ENCODE peak calls at places on chromosomes 4 and X, in six cellular contexts. One of them, this sample, is unnamed.

GRCh38 chr4:154406022-154406835 is 85.4 kb downstream of the DCHS2 start:
- DNase-seq in fibroblast of pulmonary artery: no peak
- DNase-seq in CD8-positive, alpha-beta T cell: no peak
- DNase-seq in PC-3: no peak
- DNase-seq in body of pancreas: no peak
- DNase-seq in gastrocnemius medialis: no peak
- DNase-seq in this sample: no peak

GRCh38 chr4:74202062-74202586 is 44.2 kb downstream of the MTHFD2L start:
- DNase-seq in fibroblast of pulmonary artery: peak; percentile 9
- DNase-seq in CD8-positive, alpha-beta T cell: no peak
- DNase-seq in PC-3: no peak
- DNase-seq in body of pancreas: no peak
- DNase-seq in gastrocnemius medialis: no peak
- DNase-seq in this sample: no peak

GRCh38 chrX:83469551-83469950 is 38.5 kb upstream of the POU3F4 start:
- DNase-seq in fibroblast of pulmonary artery: peak; percentile 0
- DNase-seq in CD8-positive, alpha-beta T cell: no peak
- DNase-seq in PC-3: peak; percentile 49
- DNase-seq in body of pancreas: no peak
- DNase-seq in gastrocnemius medialis: no peak
- DNase-seq in this sample: no peak

GRCh38 chr4:145956288-145956890 is 17.8 kb upstream of the ZNF827 start:
- DNase-seq in fibroblast of pulmonary artery: peak; percentile 59
- DNase-seq in CD8-positive, alpha-beta T cell: no peak
- DNase-seq in PC-3: peak; percentile 75
- DNase-seq in body of pancreas: peak; percentile 45
- DNase-seq in gastrocnemius medialis: no peak
- DNase-seq in this sample: no peak

GRCh38 chr4:3670521-3671519 is 95.4 kb upstream of the ADRA2C start:
- DNase-seq in fibroblast of pulmonary artery: no peak
- DNase-seq in CD8-positive, alpha-beta T cell: no peak
- DNase-seq in PC-3: no peak
- DNase-seq in body of pancreas: no peak
- DNase-seq in gastrocnemius medialis: no peak
- DNase-seq in this sample: no peak

GRCh38 chr4:85409251-85409650 is 65.7 kb upstream of the ARHGAP24 start:
- DNase-seq in fibroblast of pulmonary artery: peak; percentile 82
- DNase-seq in CD8-positive, alpha-beta T cell: no peak
- DNase-seq in PC-3: no peak
- DNase-seq in body of pancreas: no peak
- DNase-seq in gastrocnemius medialis: no peak
- DNase-seq in this sample: no peak

GRCh38 chr4:78014889-78015886 is 41.9 kb upstream of the FRAS1 start:
- DNase-seq in fibroblast of pulmonary artery: no peak
- DNase-seq in CD8-positive, alpha-beta T cell: no peak
- DNase-seq in PC-3: no peak
- DNase-seq in body of pancreas: no peak
- DNase-seq in gastrocnemius medialis: no peak
- DNase-seq in this sample: no peak

GRCh38 chr4:44210750-44211149 is 237.9 kb downstream of the KCTD8 start:
- DNase-seq in fibroblast of pulmonary artery: no peak
- DNase-seq in CD8-positive, alpha-beta T cell: no peak
- DNase-seq in PC-3: no peak
- DNase-seq in body of pancreas: no peak
- DNase-seq in gastrocnemius medialis: no peak
- DNase-seq in this sample: no peak

GRCh38 chr4:34636623-34637022 is 1607.7 kb downstream of the ARAP2 start:
- DNase-seq in fibroblast of pulmonary artery: no peak
- DNase-seq in CD8-positive, alpha-beta T cell: no peak
- DNase-seq in PC-3: no peak
- DNase-seq in body of pancreas: no peak
- DNase-seq in gastrocnemius medialis: no peak
- DNase-seq in this sample: no peak

GRCh38 chr4:40686081-40686913 is 56.6 kb upstream of the RBM47 start:
- DNase-seq in fibroblast of pulmonary artery: no peak
- DNase-seq in CD8-positive, alpha-beta T cell: no peak
- DNase-seq in PC-3: no peak
- DNase-seq in body of pancreas: no peak
- DNase-seq in gastrocnemius medialis: no peak
- DNase-seq in this sample: no peak

GRCh38 chrX:119427795-119428185 is 28.7 kb downstream of the SLC25A43 start:
- DNase-seq in fibroblast of pulmonary artery: no peak
- DNase-seq in CD8-positive, alpha-beta T cell: no peak
- DNase-seq in PC-3: no peak
- DNase-seq in body of pancreas: no peak
- DNase-seq in gastrocnemius medialis: no peak
- DNase-seq in this sample: no peak

GRCh38 chr4:1793496-1793840 is 375 bp downstream of the FGFR3 start:
- DNase-seq in fibroblast of pulmonary artery: peak; percentile 16
- DNase-seq in CD8-positive, alpha-beta T cell: no peak
- DNase-seq in PC-3: peak; percentile 12
- DNase-seq in body of pancreas: peak; percentile 44
- DNase-seq in gastrocnemius medialis: no peak
- DNase-seq in this sample: no peak

GRCh38 chr4:2141022-2141761 is 82.1 kb downstream of the NAT8L start:
- DNase-seq in fibroblast of pulmonary artery: no peak
- DNase-seq in CD8-positive, alpha-beta T cell: no peak
- DNase-seq in PC-3: no peak
- DNase-seq in body of pancreas: no peak
- DNase-seq in gastrocnemius medialis: no peak
- DNase-seq in this sample: no peak

GRCh38 chr4:13164783-13165371 is 319.3 kb downstream of the RAB28 start:
- DNase-seq in fibroblast of pulmonary artery: no peak
- DNase-seq in CD8-positive, alpha-beta T cell: no peak
- DNase-seq in PC-3: no peak
- DNase-seq in body of pancreas: no peak
- DNase-seq in gastrocnemius medialis: no peak
- DNase-seq in this sample: no peak

GRCh38 chr4:71229477-71230257 is 109.2 kb upstream of the SLC4A4 start:
- DNase-seq in fibroblast of pulmonary artery: peak; percentile 65
- DNase-seq in CD8-positive, alpha-beta T cell: no peak
- DNase-seq in PC-3: peak; percentile 70
- DNase-seq in body of pancreas: peak; percentile 52
- DNase-seq in gastrocnemius medialis: no peak
- DNase-seq in this sample: no peak

GRCh38 chrX:101220881-101221280 is 1.3 kb downstream of the DRP2 start:
- DNase-seq in fibroblast of pulmonary artery: no peak
- DNase-seq in CD8-positive, alpha-beta T cell: no peak
- DNase-seq in PC-3: no peak
- DNase-seq in body of pancreas: peak; percentile 26
- DNase-seq in gastrocnemius medialis: no peak
- DNase-seq in this sample: no peak

GRCh38 chr4:156672492-156672891 is 299.1 kb downstream of the PDGFC start:
- DNase-seq in fibroblast of pulmonary artery: no peak
- DNase-seq in CD8-positive, alpha-beta T cell: no peak
- DNase-seq in PC-3: no peak
- DNase-seq in body of pancreas: no peak
- DNase-seq in gastrocnemius medialis: no peak
- DNase-seq in this sample: no peak

GRCh38 chr4:75495489-75495888 is 18.7 kb downstream of the RCHY1 start:
- DNase-seq in fibroblast of pulmonary artery: no peak
- DNase-seq in CD8-positive, alpha-beta T cell: no peak
- DNase-seq in PC-3: no peak
- DNase-seq in body of pancreas: no peak
- DNase-seq in gastrocnemius medialis: no peak
- DNase-seq in this sample: no peak

GRCh38 chrX:77949840-77950239 is 19.6 kb downstream of the PGAM4 start:
- DNase-seq in fibroblast of pulmonary artery: no peak
- DNase-seq in CD8-positive, alpha-beta T cell: no peak
- DNase-seq in PC-3: no peak
- DNase-seq in body of pancreas: peak; percentile 24
- DNase-seq in gastrocnemius medialis: no peak
- DNase-seq in this sample: no peak

GRCh38 chrX:103253608-103254007 is 1.3 kb downstream of the TCEAL8 start:
- DNase-seq in fibroblast of pulmonary artery: peak; percentile 6
- DNase-seq in CD8-positive, alpha-beta T cell: no peak
- DNase-seq in PC-3: no peak
- DNase-seq in body of pancreas: no peak
- DNase-seq in gastrocnemius medialis: no peak
- DNase-seq in this sample: no peak

GRCh38 chr4:129092636-129093172 is 635 bp downstream of the SCLT1 start:
- DNase-seq in fibroblast of pulmonary artery: peak; percentile 30
- DNase-seq in CD8-positive, alpha-beta T cell: no peak
- DNase-seq in PC-3: peak; percentile 7
- DNase-seq in body of pancreas: no peak
- DNase-seq in gastrocnemius medialis: no peak
- DNase-seq in this sample: no peak
- H3K4me3 ChIP-seq in fibroblast of pulmonary artery: peak overlapping the region; percentile 80
- H3K4me3 ChIP-seq in CD8-positive, alpha-beta T cell: peak overlapping the region; percentile 87
- H3K4me3 ChIP-seq in PC-3: peak overlapping the region; percentile 83
- H3K4me3 ChIP-seq in body of pancreas: peak overlapping the region; percentile 68
- H3K4me3 ChIP-seq in gastrocnemius medialis: peak overlapping the region; percentile 86
- H3K4me3 ChIP-seq in this sample: peak overlapping the region; percentile 91

DNA sequence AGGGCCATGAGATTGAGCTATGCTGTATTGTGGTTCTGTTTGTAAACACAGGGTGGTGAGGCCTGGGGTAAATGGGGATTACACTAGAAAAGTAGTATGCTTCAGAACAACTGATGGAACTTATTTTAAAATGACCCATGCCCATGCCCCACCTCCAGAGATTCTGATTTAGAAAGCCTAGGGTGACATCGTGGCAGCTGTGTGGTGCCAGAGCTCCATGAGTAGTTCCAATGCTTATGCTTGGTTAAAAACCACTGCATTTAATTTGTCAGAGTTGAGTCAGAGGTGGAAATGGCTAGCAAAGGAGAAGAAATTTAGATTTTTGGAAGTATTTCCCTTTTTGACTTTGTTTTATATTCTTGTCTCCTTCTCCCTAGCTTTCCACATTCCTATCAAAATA is 63.4 kb upstream of the PDE5A start:
- DNase-seq in fibroblast of pulmonary artery: no peak
- DNase-seq in CD8-positive, alpha-beta T cell: no peak
- DNase-seq in PC-3: peak; percentile 25
- DNase-seq in body of pancreas: no peak
- DNase-seq in gastrocnemius medialis: no peak
- DNase-seq in this sample: no peak
- TF ChIP-seq CTCF in fibroblast of pulmonary artery: no peak
- TF ChIP-seq CTCF in CD8-positive, alpha-beta T cell: no peak
- TF ChIP-seq CTCF in PC-3: peak; percentile 11
- TF ChIP-seq CTCF in body of pancreas: no peak
- TF ChIP-seq CTCF in gastrocnemius medialis: peak; percentile 49
- TF ChIP-seq CTCF in this sample: no peak

GRCh38 chr4:8359193-8359592 is 81.3 kb downstream of the ACOX3 start:
- DNase-seq in fibroblast of pulmonary artery: no peak
- DNase-seq in CD8-positive, alpha-beta T cell: no peak
- DNase-seq in PC-3: no peak
- DNase-seq in body of pancreas: no peak
- DNase-seq in gastrocnemius medialis: no peak
- DNase-seq in this sample: no peak
- H3K4me3 ChIP-seq in fibroblast of pulmonary artery: no peak overlapping the region
- H3K4me3 ChIP-seq in CD8-positive, alpha-beta T cell: no peak overlapping the region
- H3K4me3 ChIP-seq in PC-3: no peak overlapping the region
- H3K4me3 ChIP-seq in body of pancreas: no peak overlapping the region
- H3K4me3 ChIP-seq in gastrocnemius medialis: no peak overlapping the region
- H3K4me3 ChIP-seq in this sample: no peak overlapping the region

GRCh38 chr4:76639292-76639691 is 204.3 kb downstream of the SHROOM3 start:
- DNase-seq in fibroblast of pulmonary artery: no peak
- DNase-seq in CD8-positive, alpha-beta T cell: no peak
- DNase-seq in PC-3: peak; percentile 82
- DNase-seq in body of pancreas: no peak
- DNase-seq in gastrocnemius medialis: no peak
- DNase-seq in this sample: no peak

GRCh38 chr4:76637704-76638361 is 202.8 kb downstream of the SHROOM3 start:
- DNase-seq in fibroblast of pulmonary artery: no peak
- DNase-seq in CD8-positive, alpha-beta T cell: no peak
- DNase-seq in PC-3: peak; percentile 82
- DNase-seq in body of pancreas: no peak
- DNase-seq in gastrocnemius medialis: no peak
- DNase-seq in this sample: no peak

GRCh38 chr4:76641758-76642157 is 206.7 kb downstream of the SHROOM3 start:
- DNase-seq in fibroblast of pulmonary artery: no peak
- DNase-seq in CD8-positive, alpha-beta T cell: no peak
- DNase-seq in PC-3: no peak
- DNase-seq in body of pancreas: no peak
- DNase-seq in gastrocnemius medialis: no peak
- DNase-seq in this sample: no peak

GRCh38 chr4:76641351-76641750 is 206.3 kb downstream of the SHROOM3 start:
- DNase-seq in fibroblast of pulmonary artery: no peak
- DNase-seq in CD8-positive, alpha-beta T cell: no peak
- DNase-seq in PC-3: no peak
- DNase-seq in body of pancreas: no peak
- DNase-seq in gastrocnemius medialis: no peak
- DNase-seq in this sample: no peak

DNA sequence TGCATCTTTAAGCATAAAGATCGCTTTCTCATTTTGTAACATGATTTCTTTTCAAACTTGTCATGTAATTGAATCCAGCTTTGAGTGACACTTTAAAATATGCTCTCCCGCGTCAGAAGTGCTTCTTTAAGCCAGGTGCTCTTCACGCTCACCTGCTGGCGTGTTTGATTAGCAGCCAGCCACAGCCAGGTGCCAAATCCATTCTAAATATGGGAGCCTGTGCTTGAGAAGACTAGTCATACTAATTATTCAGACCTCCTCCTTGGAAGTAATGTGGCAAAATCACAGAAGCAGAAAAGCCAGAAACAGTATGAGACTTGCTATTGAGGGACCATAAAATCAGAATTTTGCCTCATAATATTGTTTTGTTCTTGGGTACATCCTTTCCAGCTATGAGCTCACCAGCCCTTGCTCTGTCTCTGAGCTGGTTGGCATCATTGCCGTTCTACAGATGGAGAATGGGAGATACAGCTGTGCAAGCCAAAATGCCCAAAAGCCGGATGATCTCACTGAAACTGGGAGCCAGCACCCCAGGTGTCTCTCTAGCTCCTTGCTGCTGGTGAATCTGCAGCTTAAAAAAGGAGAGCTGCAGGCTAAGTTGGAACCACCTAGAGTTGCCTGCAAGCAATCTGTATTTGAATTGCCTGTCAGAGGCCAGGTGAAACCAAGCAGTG is 205.4 kb downstream of the SHROOM3 start:
- DNase-seq in fibroblast of pulmonary artery: no peak
- DNase-seq in CD8-positive, alpha-beta T cell: no peak
- DNase-seq in PC-3: no peak
- DNase-seq in body of pancreas: peak; percentile 62
- DNase-seq in gastrocnemius medialis: no peak
- DNase-seq in this sample: no peak
- TF ChIP-seq CTCF in fibroblast of pulmonary artery: no peak
- TF ChIP-seq CTCF in CD8-positive, alpha-beta T cell: no peak
- TF ChIP-seq CTCF in PC-3: no peak
- TF ChIP-seq CTCF in body of pancreas: no peak
- TF ChIP-seq CTCF in gastrocnemius medialis: no peak
- TF ChIP-seq CTCF in this sample: no peak